ENCODE peak calls at places on chromosomes 6 and 20, in eight cellular contexts. P is cardiac fibroblast; L is CD4-positive, alpha-beta T cell; B is foreskin fibroblast; I is cardiac muscle cell; V is fibroblast of lung; U is AG04450; Z is neural progenitor cell. X is an unnamed sample.

GRCh38 chr6:32152414-32153251 is 894 bp upstream of the PRRT1 start:
- DNase-seq in V (peak; percentile 27), L (no peak), I (peak; percentile 31), U (no peak), Z (peak; percentile 49), P (peak; percentile 32), B (peak; percentile 33), X (peak; percentile 55)

GRCh38 chr6:39792501-39793450 is 600 bp downstream of the DAAM2 start:
- DNase-seq in L (no peak), P (no peak), B (no peak), I (no peak), V (no peak), Z (no peak), U (no peak), X (peak; percentile 38)

GRCh38 chr20:59123677-59124060 is 40.0 kb upstream of the ZNF831 start:
- DNase-seq in I (no peak), B (no peak), U (no peak), V (no peak), Z (no peak), P (no peak), L (no peak), X (no peak)

GRCh38 chr20:48492188-48493070 is 335.4 kb downstream of the PREX1 start:
- DNase-seq in B (no peak), U (no peak), Z (no peak), L (peak; percentile 15), I (no peak), P (no peak), V (no peak), X (no peak)

GRCh38 chr6:130840050-130840449 is 12.8 kb downstream of the SMLR1 start:
- DNase-seq in L (no peak), I (no peak), U (no peak), B (no peak), V (no peak), P (no peak), Z (no peak), X (no peak)

GRCh38 chr6:117545161-117545595 is 57.1 kb downstream of the GOPC start:
- DNase-seq in V (peak; percentile 76), L (no peak), I (no peak), U (no peak), B (no peak), P (no peak), Z (no peak), X (no peak)

GRCh38 chr6:107495196-107495643 is 5.3 kb downstream of the SOBP start:
- DNase-seq in L (no peak), Z (no peak), B (peak; percentile 19), U (no peak), P (peak; percentile 76), V (no peak), I (peak; percentile 73), X (no peak)

GRCh38 chr6:167396659-167397490 is 72.0 kb downstream of the TTLL2 start:
- DNase-seq in Z (no peak), B (no peak), U (no peak), I (no peak), L (no peak), V (no peak), P (no peak), X (no peak)

GRCh38 chr6:70725817-70726413 is 58.2 kb downstream of the SMAP1 start:
- DNase-seq in U (no peak), I (peak; percentile 48), B (no peak), V (peak; percentile 19), Z (no peak), P (peak; percentile 40), L (no peak), X (no peak)

GRCh38 chr6:26187981-26188635 is 100.9 kb downstream of the HFE start:
- DNase-seq in B (peak; percentile 49), I (peak; percentile 63), P (peak; percentile 43), U (no peak), V (peak; percentile 44), L (no peak), Z (peak; percentile 52), X (peak; percentile 43)

GRCh38 chr20:36542019-36542488 is 735 bp downstream of the MYL9 start:
- DNase-seq in I (peak; percentile 71), B (peak; percentile 69), P (peak; percentile 64), U (no peak), Z (peak; percentile 72), L (no peak), V (peak; percentile 59), X (no peak)

GRCh38 chr6:97049254-97050004 is 124.9 kb downstream of the KLHL32 start:
- DNase-seq in P (no peak), L (no peak), Z (no peak), U (no peak), I (peak; percentile 2), B (no peak), V (no peak), X (no peak)

GRCh38 chr20:61023612-61024011 is 228.4 kb upstream of the CDH4 start:
- DNase-seq in I (no peak), L (no peak), V (no peak), U (no peak), Z (no peak), B (no peak), P (no peak), X (no peak)

GRCh38 chr6:169868458-169868857 is 117.0 kb downstream of the ERMARD start:
- DNase-seq in B (no peak), P (no peak), I (no peak), L (peak; percentile 53), V (no peak), U (no peak), Z (no peak), X (peak; percentile 26)

GRCh38 chr6:128511518-128511917 is 8.9 kb downstream of the PTPRK start:
- DNase-seq in Z (no peak), I (peak; percentile 41), L (no peak), P (no peak), B (peak; percentile 41), U (no peak), V (peak; percentile 74), X (no peak)

GRCh38 chr20:52426856-52427255 is 235.3 kb upstream of the ZFP64 start:
- DNase-seq in V (no peak), B (no peak), U (no peak), L (no peak), I (no peak), Z (no peak), P (no peak), X (no peak)

GRCh38 chr6:63663147-63663877 is 27.7 kb downstream of the PHF3 start:
- DNase-seq in P (peak; percentile 76), V (peak; percentile 86), L (no peak), B (peak; percentile 30), I (peak; percentile 79), U (peak; percentile 11), Z (no peak), X (no peak)

GRCh38 chr6:131733376-131734016 is 22.7 kb upstream of the CTAGE9 start:
- DNase-seq in U (no peak), P (peak; percentile 16), V (peak; percentile 93), I (peak; percentile 39), Z (no peak), B (peak; percentile 77), L (no peak), X (no peak)

GRCh38 chr6:109473120-109473519 is 9.9 kb downstream of the ZBTB24 start:
- DNase-seq in P (no peak), U (no peak), L (no peak), B (no peak), V (no peak), Z (no peak), I (no peak), X (no peak)

GRCh38 chr6:18820725-18821124 is 433.6 kb downstream of the RNF144B start:
- DNase-seq in B (no peak), V (no peak), L (no peak), U (no peak), P (no peak), Z (no peak), I (no peak), X (no peak)
- TF ChIP-seq CTCF in B (no peak), V (no peak), L (no peak), U (no peak), P (no peak), Z (peak; percentile 19), I (no peak), X (no peak)

GRCh38 chr6:151445482-151445881 is 6.4 kb downstream of the RMND1 start:
- DNase-seq in I (peak; percentile 87), L (no peak), U (peak; percentile 74), V (peak; percentile 97), Z (no peak), P (peak; percentile 85), B (no peak), X (no peak)

GRCh38 chr6:151447237-151447636 is 4.7 kb downstream of the RMND1 start:
- DNase-seq in V (no peak), B (no peak), I (no peak), P (no peak), U (no peak), Z (no peak), L (no peak), X (no peak)

GRCh38 chr6:151451950-151452749 is at the start of gene RMND1:
- DNase-seq in U (peak; percentile 100), Z (peak; percentile 100), I (peak; percentile 100), B (peak; percentile 100), V (peak; percentile 100), P (peak; percentile 100), L (peak; percentile 99), X (peak; percentile 99)

GRCh38 chr6:151451417-151451949 is 443 bp downstream of the RMND1 start:
- DNase-seq in P (no peak), I (no peak), L (no peak), V (no peak), Z (no peak), B (no peak), U (no peak), X (no peak)

DNA sequence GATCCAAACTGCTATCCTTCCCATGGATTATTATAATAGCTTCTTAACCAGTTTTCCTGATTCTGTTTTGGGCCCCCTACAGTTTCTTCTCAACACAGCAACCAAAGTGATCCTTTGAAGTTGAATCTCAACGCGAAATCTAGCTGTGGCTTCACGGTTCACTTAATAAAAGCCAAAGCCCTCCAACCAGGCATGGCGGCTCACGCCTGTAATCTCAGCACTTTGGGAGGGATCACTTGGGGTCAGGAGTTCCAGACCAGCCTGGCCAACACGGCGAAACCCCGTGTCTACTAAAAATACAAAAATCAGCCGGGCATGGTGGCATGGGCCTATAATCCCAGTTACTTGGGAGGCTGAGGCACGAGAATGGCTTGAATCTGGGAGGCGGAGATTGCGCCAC is 3.3 kb downstream of the RMND1 start:
- DNase-seq in V (no peak), U (no peak), I (no peak), L (no peak), Z (peak; percentile 9), B (no peak), P (no peak), X (no peak)
- TF ChIP-seq CTCF in V (no peak), U (no peak), I (no peak), L (no peak), Z (no peak), B (no peak), P (peak; percentile 1), X (no peak)

GRCh38 chr6:112879920-112880413 is 532.8 kb downstream of the RFPL4B start:
- DNase-seq in L (no peak), I (peak; percentile 39), V (peak; percentile 18), P (no peak), B (no peak), U (no peak), Z (peak; percentile 90), X (peak; percentile 42)
- TF ChIP-seq CTCF in L (no peak), I (peak; percentile 5), V (no peak), P (no peak), B (no peak), U (no peak), Z (peak; percentile 69), X (no peak)

DNA sequence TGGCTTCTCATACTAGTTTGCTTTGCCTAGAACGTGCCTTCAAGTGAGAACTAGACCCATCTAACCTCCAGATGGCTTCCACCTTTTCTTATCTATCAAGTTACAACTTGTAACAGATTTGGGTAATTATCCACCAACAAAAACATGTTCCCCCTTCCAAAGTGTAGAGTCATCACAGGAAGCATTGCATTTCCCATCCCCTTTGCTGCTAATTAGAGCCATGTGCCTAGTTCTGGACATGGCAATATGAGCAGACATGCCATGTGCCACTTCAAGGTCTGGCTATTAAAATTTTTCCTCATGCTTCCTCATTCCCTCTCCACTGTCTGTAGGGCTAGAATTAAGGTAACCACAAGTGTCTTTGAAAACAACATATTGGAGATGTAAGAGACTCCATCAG is 814.4 kb downstream of the TENT5A start:
- DNase-seq in V (no peak), Z (no peak), B (peak; percentile 53), I (no peak), L (no peak), P (no peak), U (no peak), X (no peak)
- TF ChIP-seq CTCF in V (no peak), Z (no peak), B (no peak), I (no peak), L (no peak), P (no peak), U (no peak), X (no peak)

X was measured in mesothelial cell of epicardium.